ENCODE peak calls at places on chromosomes 12 and 14, in six cellular contexts. A is A549, I is K562, K is HepG2, X is endothelial cell of umbilical vein, M is GM12878. N is an unnamed sample.

GRCh38 chr14:103422981-103423600 is 37.9 kb downstream of the MARK3 start:
- DNase-seq in A (no peak), I (peak), K (no peak), X (no peak), M (no peak), N (peak)

GRCh38 chr14:58513272-58513671 is 85.8 kb downstream of the KIAA0586 start:
- DNase-seq in A (no peak), I (no peak), K (no peak), X (no peak), M (no peak), N (no peak)

GRCh38 chr12:79842630-79843029 is 92.3 kb downstream of the PPP1R12A start:
- DNase-seq in A (no peak), I (no peak), K (no peak), X (no peak), M (no peak), N (no peak)

GRCh38 chr14:90828642-90829487 is 12.6 kb upstream of the TTC7B start:
- DNase-seq in A (no peak), I (no peak), K (no peak), X (no peak), M (no peak), N (peak)

GRCh38 chr14:53247596-53248370 is 94.7 kb upstream of the DDHD1 start:
- DNase-seq in A (no peak), I (no peak), K (no peak), X (no peak), M (no peak), N (no peak)

GRCh38 chr12:4791497-4791896 is 71.3 kb downstream of the GALNT8 start:
- DNase-seq in A (no peak), I (no peak), K (no peak), X (no peak), M (no peak), N (no peak)

GRCh38 chr12:113097716-113098427 is 37.7 kb downstream of the RASAL1 start:
- DNase-seq in A (no peak), I (peak), K (no peak), X (no peak), M (no peak), N (no peak)

GRCh38 chr12:7108042-7108927 is 729 bp downstream of the C1RL start:
- DNase-seq in A (peak), I (peak), K (peak), X (peak), M (peak), N (peak)

GRCh38 chr14:55864890-55865655 is 253.1 kb upstream of the PELI2 start:
- DNase-seq in A (no peak), I (peak), K (no peak), X (no peak), M (no peak), N (peak)

GRCh38 chr12:94795520-94795919 is 145.2 kb upstream of the TMCC3 start:
- DNase-seq in A (peak), I (no peak), K (no peak), X (peak), M (no peak), N (peak)

GRCh38 chr12:52207895-52208294 is 16.1 kb upstream of the KRT80 start:
- DNase-seq in A (no peak), I (no peak), K (no peak), X (peak), M (no peak), N (peak)

GRCh38 chr12:89663577-89664357 is 44.9 kb downstream of the ATP2B1 start:
- DNase-seq in A (no peak), I (peak), K (no peak), X (peak), M (peak), N (peak)

GRCh38 chr12:89661706-89662330 is 46.8 kb downstream of the ATP2B1 start:
- DNase-seq in A (no peak), I (no peak), K (no peak), X (no peak), M (no peak), N (no peak)

GRCh38 chr12:89664441-89664840 is 44.2 kb downstream of the ATP2B1 start:
- DNase-seq in A (no peak), I (no peak), K (no peak), X (no peak), M (no peak), N (no peak)

GRCh38 chr12:89665556-89665955 is 43.1 kb downstream of the ATP2B1 start:
- DNase-seq in A (no peak), I (no peak), K (no peak), X (no peak), M (no peak), N (no peak)

DNA sequence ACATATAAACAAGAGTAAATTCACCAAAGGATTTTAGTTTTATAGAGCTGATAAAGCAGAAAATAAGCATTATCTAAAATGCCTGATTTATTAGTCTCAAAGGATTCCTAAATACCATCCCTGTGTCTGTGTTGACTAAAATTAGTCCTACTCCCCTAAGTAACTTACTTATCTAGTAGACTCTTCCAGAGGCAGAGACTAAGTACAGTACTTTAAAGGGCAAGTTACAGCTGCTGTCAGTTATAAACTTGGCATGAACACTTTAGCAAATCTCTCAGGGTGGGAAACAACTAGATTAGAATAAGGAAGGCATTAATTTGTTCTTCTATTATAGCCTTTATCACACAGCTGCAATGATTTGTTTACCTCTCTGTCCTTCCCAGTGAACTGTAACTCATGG is 46.0 kb downstream of the ATP2B1 start:
- DNase-seq in A (no peak), I (no peak), K (no peak), X (no peak), M (no peak), N (no peak)
- TF ChIP-seq CTCF in A (no peak), I (no peak), K (no peak), X (no peak), M (no peak), N (no peak)

GRCh38 chr12:68280240-68280639 is 26.8 kb upstream of the IL22 start:
- DNase-seq in A (no peak), I (no peak), K (no peak), X (no peak), M (no peak), N (no peak)

GRCh38 chr12:68276400-68276930 is 23.1 kb upstream of the IL22 start:
- DNase-seq in A (no peak), I (no peak), K (no peak), X (no peak), M (no peak), N (peak)

GRCh38 chr12:68279227-68280054 is 26.0 kb upstream of the IL22 start:
- DNase-seq in A (no peak), I (peak), K (peak), X (peak), M (no peak), N (no peak)

GRCh38 chr12:68286396-68286795 is 33.0 kb upstream of the IL22 start:
- DNase-seq in A (no peak), I (no peak), K (no peak), X (no peak), M (no peak), N (no peak)

GRCh38 chr12:68281685-68282084 is 28.3 kb upstream of the IL22 start:
- DNase-seq in A (no peak), I (no peak), K (no peak), X (no peak), M (no peak), N (no peak)
- TF ChIP-seq MYC in A (no peak), I (no peak), K (no peak), X (no peak), M (no peak), N (no peak)

GRCh38 chr14:97978336-97978735 is 1181.2 kb downstream of the VRK1 start:
- DNase-seq in A (peak), I (peak), K (no peak), X (no peak), M (no peak), N (peak)
- TF ChIP-seq CTCF in A (peak), I (no peak), K (peak), X (no peak), M (no peak), N (peak)

DNA sequence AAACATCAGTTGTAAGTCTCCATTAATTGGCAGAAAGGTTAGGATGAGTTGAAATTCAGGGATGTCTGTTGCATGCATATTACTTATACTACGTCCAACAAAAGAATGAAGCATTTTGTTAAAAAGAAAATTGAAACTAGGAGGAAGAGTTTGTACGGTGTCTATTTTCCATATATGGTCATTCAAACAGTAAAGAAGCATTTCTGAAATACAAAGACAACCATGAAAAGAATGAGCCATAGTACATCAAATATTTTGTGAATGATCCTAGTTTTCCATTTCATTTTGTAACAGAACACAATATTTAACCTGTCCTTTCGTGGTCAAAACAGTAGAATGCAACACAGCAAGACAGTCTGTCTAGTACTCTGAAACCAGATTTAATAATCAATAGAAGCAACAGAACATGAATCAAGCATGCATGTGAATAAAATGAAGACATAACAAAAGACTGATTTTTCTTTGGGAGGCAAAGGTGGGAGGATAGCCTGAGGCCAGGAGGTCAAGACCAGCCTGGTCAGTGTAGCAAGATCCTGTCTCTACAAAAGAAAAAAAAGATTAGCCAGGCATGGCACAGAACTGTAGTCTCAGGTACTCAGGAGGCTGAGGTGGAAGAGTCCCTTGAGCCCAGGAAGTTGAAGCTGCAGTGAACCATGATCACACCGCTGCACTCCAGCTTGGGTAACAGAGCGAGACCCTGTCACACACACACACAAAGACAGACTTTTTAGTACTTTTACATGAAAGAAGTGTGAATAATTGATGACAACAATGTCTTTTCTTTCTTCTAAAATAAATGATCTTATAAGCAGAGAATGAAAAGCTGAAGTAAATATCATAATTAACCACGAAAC is 156.0 kb downstream of the LRIG3 start:
- DNase-seq in A (no peak), I (no peak), K (peak), X (no peak), M (no peak), N (no peak)
- TF ChIP-seq MYC in A (no peak), I (no peak), K (no peak), X (no peak), M (no peak), N (no peak)

GRCh38 chr12:13116971-13117370 is 13.5 kb upstream of the GSG1 start:
- DNase-seq in A (no peak), I (no peak), K (no peak), X (no peak), M (no peak), N (no peak)

GRCh38 chr12:13121568-13121967 is 18.1 kb upstream of the GSG1 start:
- DNase-seq in A (no peak), I (no peak), K (no peak), X (no peak), M (no peak), N (no peak)

GRCh38 chr12:13124661-13125505 is 21.4 kb upstream of the GSG1 start:
- DNase-seq in A (no peak), I (no peak), K (no peak), X (peak), M (no peak), N (no peak)

GRCh38 chr12:13116259-13116658 is 12.8 kb upstream of the GSG1 start:
- DNase-seq in A (no peak), I (no peak), K (no peak), X (peak), M (no peak), N (no peak)

GRCh38 chr12:13120431-13120830 is 17.0 kb upstream of the GSG1 start:
- DNase-seq in A (no peak), I (no peak), K (no peak), X (no peak), M (no peak), N (no peak)
- TF ChIP-seq CTCF in A (no peak), I (no peak), K (no peak), X (no peak), M (no peak), N (no peak)

DNA sequence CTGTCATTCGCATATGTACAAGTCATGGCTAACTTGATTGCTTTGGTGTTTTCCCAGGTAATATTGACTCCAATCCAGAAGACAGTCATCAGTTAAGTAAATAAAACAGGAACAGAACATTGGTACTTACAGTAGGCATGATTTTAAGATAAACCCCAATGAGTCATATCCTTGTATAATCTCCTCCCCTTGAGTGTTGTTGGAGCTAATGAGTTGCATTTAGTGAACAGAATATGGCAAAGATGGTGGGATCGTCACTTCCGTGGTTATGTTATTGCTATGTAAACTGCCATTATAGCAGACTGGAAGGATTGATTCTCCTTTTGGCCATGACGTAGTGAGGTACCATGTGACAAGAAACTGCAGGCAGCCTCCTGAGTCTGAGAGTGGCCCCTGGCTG is 102.2 kb downstream of the TMX1 start:
- DNase-seq in A (peak), I (no peak), K (peak), X (peak), M (no peak), N (peak)
- TF ChIP-seq MYC in A (no peak), I (no peak), K (no peak), X (no peak), M (no peak), N (no peak)

GRCh38 chr14:100074431-100075100 is 9.3 kb downstream of the EVL start:
- DNase-seq in A (no peak), I (no peak), K (no peak), X (no peak), M (no peak), N (no peak)

GRCh38 chr14:100076133-100076532 is 10.9 kb downstream of the EVL start:
- DNase-seq in A (peak), I (peak), K (peak), X (no peak), M (no peak), N (peak)

GRCh38 chr14:100070310-100070709 is 5.1 kb downstream of the EVL start:
- DNase-seq in A (no peak), I (no peak), K (no peak), X (no peak), M (no peak), N (no peak)

GRCh38 chr14:100071545-100071944 is 6.3 kb downstream of the EVL start:
- DNase-seq in A (no peak), I (no peak), K (no peak), X (no peak), M (no peak), N (no peak)

DNA sequence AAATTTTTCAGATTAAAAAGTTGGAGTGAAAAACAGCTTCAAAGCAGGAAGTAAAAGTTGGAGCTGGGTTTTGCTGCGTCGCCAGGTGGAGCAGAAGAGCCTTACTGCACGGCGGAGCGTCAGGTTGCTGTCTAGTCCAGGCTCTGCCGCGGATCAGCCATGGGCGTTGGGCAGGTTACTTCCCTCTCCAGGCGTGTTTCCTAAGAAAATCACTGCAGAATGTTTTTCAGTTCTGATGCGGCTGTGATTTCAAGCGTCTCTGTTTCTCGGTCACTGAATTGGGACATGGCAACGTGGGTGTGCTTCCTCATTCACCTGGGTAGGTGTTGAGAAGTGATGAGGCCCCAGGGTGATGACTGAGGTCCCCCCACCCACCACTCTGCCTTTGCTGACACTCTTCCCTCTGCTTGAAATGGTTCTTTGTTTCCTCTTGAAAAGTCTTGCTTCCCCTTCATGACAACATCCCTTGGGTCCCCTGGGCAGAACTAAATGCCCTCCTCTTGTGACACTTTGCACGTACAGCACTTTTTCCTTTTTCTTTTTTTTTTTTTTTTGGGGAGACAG is 7.6 kb downstream of the EVL start:
- DNase-seq in A (no peak), I (peak), K (no peak), X (no peak), M (no peak), N (peak)
- TF ChIP-seq CTCF in A (no peak), I (peak), K (no peak), X (no peak), M (peak), N (no peak)

DNA sequence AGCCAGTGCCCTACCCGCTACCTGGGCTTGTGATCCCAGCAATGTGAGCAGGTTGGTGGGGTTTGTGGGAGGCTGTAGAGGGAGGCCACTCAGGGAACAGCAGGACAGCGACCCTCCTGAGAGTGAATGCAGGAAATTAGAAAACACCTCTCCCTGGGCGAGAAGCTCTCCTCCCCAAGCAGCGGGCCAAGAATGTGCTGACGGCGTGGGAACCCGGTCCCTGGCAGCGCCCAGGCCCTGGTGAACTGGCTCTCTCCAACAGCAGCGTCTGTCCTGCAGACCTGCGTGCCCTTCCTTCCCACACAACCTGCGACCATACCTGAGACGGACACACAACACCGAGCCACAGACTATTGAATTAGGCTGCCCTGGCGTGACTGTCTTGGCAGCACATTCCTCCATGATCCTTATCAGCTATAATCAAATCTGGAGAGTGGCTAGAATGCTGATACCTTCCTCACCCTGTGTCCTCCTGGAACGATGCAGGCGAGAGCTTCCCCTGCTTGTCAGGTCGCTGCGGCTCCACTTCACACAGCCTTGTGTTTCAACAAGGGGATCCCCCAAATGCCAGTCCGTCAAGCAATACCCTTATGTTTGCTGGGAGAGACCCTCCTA is 114.8 kb upstream of the GSC start:
- DNase-seq in A (no peak), I (no peak), K (no peak), X (no peak), M (no peak), N (no peak)
- TF ChIP-seq MYC in A (no peak), I (no peak), K (no peak), X (no peak), M (no peak), N (no peak)